ENCODE peak calls at places on chromosomes 13 and 19, in eight cellular contexts. T, P, G, H, Q, X, O and L are unnamed samples.

GRCh38 chr13:30824651-30825050 is 81.4 kb upstream of the MEDAG start:
- DNase-seq in O (no peak), X (no peak), G (no peak), P (no peak), T (no peak), H (no peak), Q (no peak), L (no peak)

GRCh38 chr13:44575741-44576395 is at the start of gene TSC22D1:
- DNase-seq in G (no peak), T (no peak), H (no peak), Q (peak; percentile 89), O (peak; percentile 48), P (peak; percentile 33), X (peak; percentile 66), L (no peak)

GRCh38 chr13:113211774-113212173 is 2.4 kb downstream of the CUL4A start:
- DNase-seq in Q (no peak), T (peak; percentile 39), O (peak; percentile 25), P (peak; percentile 54), G (no peak), H (no peak), X (no peak), L (peak; percentile 34)

GRCh38 chr19:18308051-18308947 is 14.6 kb downstream of the LSM4 start:
- DNase-seq in H (no peak), X (no peak), Q (peak; percentile 73), O (no peak), P (no peak), T (no peak), G (no peak), L (no peak)

GRCh38 chr13:106083620-106084350 is 451.7 kb downstream of the EFNB2 start:
- DNase-seq in H (no peak), P (peak; percentile 47), T (no peak), X (peak; percentile 62), G (peak; percentile 46), Q (no peak), O (no peak), L (peak; percentile 44)

GRCh38 chr13:106277483-106278154 is 257.8 kb downstream of the EFNB2 start:
- DNase-seq in H (no peak), X (no peak), P (no peak), O (peak; percentile 23), G (no peak), T (no peak), Q (no peak), L (no peak)

GRCh38 chr13:33696530-33696929 is 121.4 kb upstream of the RFC3 start:
- DNase-seq in G (no peak), H (no peak), P (no peak), Q (no peak), X (no peak), O (no peak), T (no peak), L (no peak)

GRCh38 chr19:2634228-2634951 is 68.1 kb downstream of the GNG7 start:
- DNase-seq in X (peak; percentile 88), O (peak; percentile 58), G (no peak), H (no peak), Q (peak; percentile 85), P (no peak), T (no peak), L (no peak)

GRCh38 chr13:29073762-29074161 is 253.6 kb downstream of the MTUS2 start:
- DNase-seq in Q (no peak), H (no peak), O (no peak), P (no peak), G (no peak), T (no peak), X (no peak), L (no peak)

GRCh38 chr19:42441047-42441440 is 1.7 kb downstream of the CXCL17 start:
- DNase-seq in X (no peak), O (no peak), Q (no peak), H (no peak), G (no peak), P (no peak), T (no peak), L (peak; percentile 88)

GRCh38 chr13:113029487-113030258 is 60.7 kb downstream of the MCF2L start:
- DNase-seq in H (no peak), T (no peak), O (peak; percentile 54), G (no peak), P (peak; percentile 77), Q (no peak), X (peak; percentile 18), L (peak; percentile 64)

GRCh38 chr13:67023088-67023893 is 206.8 kb downstream of the PCDH9 start:
- DNase-seq in G (no peak), Q (no peak), P (peak; percentile 25), H (no peak), O (no peak), T (no peak), X (peak; percentile 96), L (no peak)

GRCh38 chr13:41547253-41548000 is 90.1 kb downstream of the RGCC start:
- DNase-seq in G (no peak), Q (peak; percentile 72), T (no peak), O (peak; percentile 64), P (no peak), X (peak; percentile 21), H (no peak), L (no peak)

DNA sequence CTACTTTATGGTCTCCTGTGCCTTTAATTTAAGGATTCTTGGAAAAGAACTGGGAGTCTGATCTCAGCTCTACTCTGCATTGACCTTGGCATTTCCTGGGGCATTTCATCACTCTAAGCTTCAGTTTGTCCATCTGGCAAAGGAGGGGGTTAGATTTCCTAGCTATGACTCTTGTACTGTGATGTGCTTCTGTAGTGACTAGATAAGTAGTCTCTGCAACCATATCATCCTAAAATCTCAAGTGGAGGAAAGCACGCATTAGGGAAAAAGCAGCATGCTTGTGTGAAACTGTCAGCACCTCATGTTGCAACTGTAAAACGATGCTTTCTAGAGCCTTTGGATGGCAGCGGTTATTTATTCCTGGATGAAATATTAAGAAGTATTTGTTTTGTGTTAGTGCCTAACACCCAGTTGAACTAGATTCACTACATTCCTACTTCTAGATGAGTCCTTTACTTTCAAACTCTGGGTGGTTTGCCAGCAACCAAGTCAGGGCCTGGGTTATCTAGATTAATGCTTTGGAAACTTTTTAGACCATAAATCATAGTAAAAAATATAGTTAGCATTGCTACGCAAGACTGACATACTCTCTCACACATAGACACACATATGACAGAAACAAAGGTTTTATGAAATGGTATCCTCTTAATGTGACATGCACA is 6.8 kb downstream of the WDFY2 start:
- DNase-seq in H (no peak), O (no peak), G (no peak), P (no peak), Q (no peak), X (peak; percentile 96), T (no peak), L (peak; percentile 46)
- H3K4me1 ChIP-seq in H (peaks cover 3% of the 10 kb centered on the region), O (peaks cover 53% of the 10 kb centered on the region), G (peaks cover 12% of the 10 kb centered on the region), P (peaks cover 18% of the 10 kb centered on the region), Q (peaks cover 65% of the 10 kb centered on the region), X (peaks cover 50% of the 10 kb centered on the region), T (peaks cover 6% of the 10 kb centered on the region), L (peaks cover 51% of the 10 kb centered on the region)

GRCh38 chr19:13169769-13170168 is 19.6 kb downstream of the IER2 start:
- DNase-seq in O (no peak), P (no peak), H (no peak), X (peak; percentile 22), T (no peak), G (peak; percentile 91), Q (no peak), L (peak; percentile 96)

GRCh38 chr19:13162749-13163608 is 12.8 kb downstream of the IER2 start:
- DNase-seq in O (peak; percentile 96), P (peak; percentile 98), T (peak; percentile 99), X (peak; percentile 99), H (peak; percentile 80), G (peak; percentile 99), Q (peak; percentile 97), L (peak; percentile 99)

GRCh38 chr19:13163609-13164364 is 13.6 kb downstream of the IER2 start:
- DNase-seq in P (peak; percentile 88), O (peak; percentile 70), T (no peak), H (no peak), X (peak; percentile 95), Q (peak; percentile 89), G (no peak), L (peak; percentile 84)

GRCh38 chr19:13164370-13165090 is 14.3 kb downstream of the IER2 start:
- DNase-seq in O (peak; percentile 79), H (no peak), P (peak; percentile 100), X (peak; percentile 96), T (no peak), Q (peak; percentile 86), G (no peak), L (peak; percentile 73)

DNA sequence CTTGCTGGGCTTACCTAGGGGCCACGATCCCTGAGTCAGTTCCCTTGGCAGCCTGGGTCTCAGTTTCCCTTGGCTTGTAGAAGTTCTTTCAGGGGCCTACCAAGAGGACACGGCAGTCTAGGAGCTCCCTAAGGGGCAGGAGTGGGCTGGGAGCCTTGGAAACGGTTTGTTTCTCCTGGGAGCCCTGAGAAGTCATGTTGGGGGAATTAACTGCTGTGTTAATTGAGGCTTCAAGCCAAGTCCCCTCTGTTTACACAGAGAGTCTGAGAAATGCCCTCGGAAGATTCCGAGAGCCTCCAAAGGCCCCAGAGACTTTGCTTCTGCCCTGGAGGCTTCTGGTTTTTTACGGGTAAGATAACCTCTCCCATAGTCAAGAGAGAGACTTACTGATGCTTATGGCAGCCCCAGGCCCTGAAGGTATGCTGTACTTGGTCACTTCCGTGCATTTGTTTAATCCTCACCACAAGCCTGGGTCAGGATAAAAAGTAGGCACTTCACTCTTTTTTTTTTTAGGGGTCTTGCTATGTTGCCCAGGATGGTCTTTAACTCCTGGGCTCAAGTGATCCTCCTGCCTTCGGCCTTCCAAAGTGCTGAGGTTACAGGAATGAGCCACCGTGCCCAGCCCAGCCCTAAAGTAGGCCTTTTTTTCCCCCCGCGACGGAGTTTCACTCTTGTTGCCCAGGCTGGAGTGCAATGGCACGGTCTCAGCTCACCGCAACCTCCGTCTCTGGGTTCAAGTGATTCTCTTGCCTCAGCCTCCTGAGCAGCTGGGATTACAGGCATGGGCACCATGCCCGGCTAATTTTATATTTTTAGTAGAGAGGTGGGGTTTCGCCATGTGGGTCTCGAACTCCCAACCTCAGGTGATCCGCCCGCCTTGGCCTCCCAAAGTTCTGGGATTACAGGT is 15.1 kb downstream of the IER2 start:
- DNase-seq in Q (no peak), G (no peak), T (no peak), O (no peak), P (no peak), X (peak; percentile 47), H (no peak), L (no peak)
- H3K4me1 ChIP-seq in Q (peaks cover 98% of the 10 kb centered on the region), G (peaks cover 99% of the 10 kb centered on the region), T (peaks cover 7% of the 10 kb centered on the region), O (peaks cover 71% of the 10 kb centered on the region), P (peaks cover 7% of the 10 kb centered on the region), X (peaks cover 21% of the 10 kb centered on the region), H (peaks cover 58% of the 10 kb centered on the region), L (peaks cover 83% of the 10 kb centered on the region)

GRCh38 chr13:35855531-35856019 is 275.6 kb downstream of the DCLK1 start:
- DNase-seq in Q (no peak), O (no peak), P (peak; percentile 97), T (peak; percentile 75), G (peak; percentile 63), X (no peak), H (no peak), L (peak; percentile 94)
- H3K4me1 ChIP-seq in Q (no peaks in the 10 kb centered on the region), O (peaks cover 19% of the 10 kb centered on the region), P (peaks cover 30% of the 10 kb centered on the region), T (peaks cover 5% of the 10 kb centered on the region), G (peaks cover 16% of the 10 kb centered on the region), X (peaks cover 3% of the 10 kb centered on the region), H (no peaks in the 10 kb centered on the region), L (peaks cover 24% of the 10 kb centered on the region)

DNA sequence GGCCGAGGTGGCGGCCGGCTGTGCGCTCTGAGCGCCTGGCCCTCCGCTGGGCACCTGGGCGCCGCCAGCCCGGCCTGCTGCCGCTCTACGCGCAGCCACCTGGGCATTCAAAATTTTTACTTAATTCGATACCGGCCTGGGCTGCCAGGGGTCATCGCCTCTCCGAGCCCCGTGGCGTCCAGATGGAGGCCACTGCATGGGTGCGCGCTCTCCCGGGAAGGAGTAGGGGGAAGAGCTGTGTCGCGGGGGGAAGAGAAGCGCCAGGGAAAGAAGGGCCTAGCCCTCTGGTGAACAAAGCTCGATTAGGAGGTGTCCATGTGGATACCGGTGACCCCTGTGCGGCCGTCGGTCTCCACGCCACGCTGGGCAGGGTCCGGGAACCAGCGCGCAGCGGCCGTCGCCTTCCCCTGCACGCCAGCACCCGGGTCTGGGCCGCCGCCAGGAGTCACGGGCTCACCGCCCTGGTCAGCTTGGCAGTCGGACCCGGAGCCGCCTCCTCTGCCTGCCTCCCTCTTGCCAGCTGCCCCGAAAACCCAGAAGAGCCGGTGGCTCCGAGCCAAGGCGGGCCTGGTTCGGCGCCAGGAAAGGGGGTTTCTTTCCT is 725 bp downstream of the BIVM start:
- DNase-seq in O (peak; percentile 53), P (peak; percentile 30), H (no peak), T (no peak), G (no peak), X (no peak), Q (peak; percentile 84), L (no peak)
- H3K4me1 ChIP-seq in O (peaks cover 50% of the 10 kb centered on the region), P (no peaks in the 10 kb centered on the region), H (peaks cover 5% of the 10 kb centered on the region), T (no peaks in the 10 kb centered on the region), G (peaks cover 11% of the 10 kb centered on the region), X (peaks cover 4% of the 10 kb centered on the region), Q (peaks cover 52% of the 10 kb centered on the region), L (peaks cover 15% of the 10 kb centered on the region)